ENCODE peak calls at places on chromosomes 11 and 22, in six cellular contexts. One of them, this sample, is unnamed.

GRCh38 chr11:12066799-12067508 is 43.4 kb upstream of the MICAL2 start:
- DNase-seq in activated T-helper 1 cell treated with anti-CD3 and anti-CD28 coated beads, Interleukin-2, amount 50 U/mL, for 16 hours: no peak
- DNase-seq in thoracic aorta: no peak
- DNase-seq in HCT116: no peak
- DNase-seq in NCI-H446: peak; percentile 26
- DNase-seq in nephron progenitor cell: peak; percentile 54
- DNase-seq in this sample: peak; percentile 70

GRCh38 chr11:128905345-128906184 is 14.4 kb downstream of the KCNJ5 start:
- DNase-seq in activated T-helper 1 cell treated with anti-CD3 and anti-CD28 coated beads, Interleukin-2, amount 50 U/mL, for 16 hours: no peak
- DNase-seq in HCT116: peak; percentile 46
- DNase-seq in thoracic aorta: no peak
- DNase-seq in nephron progenitor cell: peak; percentile 56
- DNase-seq in NCI-H446: no peak
- DNase-seq in this sample: no peak

GRCh38 chr11:100831929-100832480 is 144.9 kb downstream of the ARHGAP42 start:
- DNase-seq in activated T-helper 1 cell treated with anti-CD3 and anti-CD28 coated beads, Interleukin-2, amount 50 U/mL, for 16 hours: no peak
- DNase-seq in thoracic aorta: no peak
- DNase-seq in nephron progenitor cell: no peak
- DNase-seq in HCT116: no peak
- DNase-seq in NCI-H446: peak; percentile 73
- DNase-seq in this sample: no peak

GRCh38 chr11:117875397-117876048 is 935 bp downstream of the FXYD6 start:
- DNase-seq in NCI-H446: peak; percentile 61
- DNase-seq in thoracic aorta: no peak
- DNase-seq in nephron progenitor cell: no peak
- DNase-seq in HCT116: no peak
- DNase-seq in activated T-helper 1 cell treated with anti-CD3 and anti-CD28 coated beads, Interleukin-2, amount 50 U/mL, for 16 hours: peak; percentile 3
- DNase-seq in this sample: no peak

GRCh38 chr11:128448487-128448886 is 138.9 kb downstream of the ETS1 start:
- DNase-seq in HCT116: peak; percentile 95
- DNase-seq in activated T-helper 1 cell treated with anti-CD3 and anti-CD28 coated beads, Interleukin-2, amount 50 U/mL, for 16 hours: no peak
- DNase-seq in thoracic aorta: no peak
- DNase-seq in NCI-H446: no peak
- DNase-seq in nephron progenitor cell: no peak
- DNase-seq in this sample: peak; percentile 67

GRCh38 chr11:19598456-19598855 is 114.2 kb upstream of the NAV2 start:
- DNase-seq in nephron progenitor cell: no peak
- DNase-seq in thoracic aorta: no peak
- DNase-seq in NCI-H446: no peak
- DNase-seq in activated T-helper 1 cell treated with anti-CD3 and anti-CD28 coated beads, Interleukin-2, amount 50 U/mL, for 16 hours: no peak
- DNase-seq in HCT116: no peak
- DNase-seq in this sample: no peak

GRCh38 chr11:20840341-20840740 is 171.0 kb downstream of the NELL1 start:
- DNase-seq in thoracic aorta: no peak
- DNase-seq in NCI-H446: peak; percentile 40
- DNase-seq in nephron progenitor cell: no peak
- DNase-seq in activated T-helper 1 cell treated with anti-CD3 and anti-CD28 coated beads, Interleukin-2, amount 50 U/mL, for 16 hours: no peak
- DNase-seq in HCT116: no peak
- DNase-seq in this sample: no peak

GRCh38 chr11:36507824-36508489 is 2.1 kb downstream of the TRAF6 start:
- DNase-seq in HCT116: no peak
- DNase-seq in nephron progenitor cell: no peak
- DNase-seq in thoracic aorta: no peak
- DNase-seq in NCI-H446: no peak
- DNase-seq in activated T-helper 1 cell treated with anti-CD3 and anti-CD28 coated beads, Interleukin-2, amount 50 U/mL, for 16 hours: no peak
- DNase-seq in this sample: no peak

GRCh38 chr11:46977940-46978595 is 41.5 kb downstream of the CSTPP1 start:
- DNase-seq in HCT116: no peak
- DNase-seq in NCI-H446: no peak
- DNase-seq in activated T-helper 1 cell treated with anti-CD3 and anti-CD28 coated beads, Interleukin-2, amount 50 U/mL, for 16 hours: no peak
- DNase-seq in thoracic aorta: no peak
- DNase-seq in nephron progenitor cell: no peak
- DNase-seq in this sample: no peak

GRCh38 chr11:129766858-129767604 is 48.6 kb upstream of the TMEM45B start:
- DNase-seq in thoracic aorta: no peak
- DNase-seq in nephron progenitor cell: peak; percentile 49
- DNase-seq in activated T-helper 1 cell treated with anti-CD3 and anti-CD28 coated beads, Interleukin-2, amount 50 U/mL, for 16 hours: no peak
- DNase-seq in HCT116: peak; percentile 44
- DNase-seq in NCI-H446: peak; percentile 17
- DNase-seq in this sample: peak; percentile 7

GRCh38 chr11:134664447-134664846 is 252.4 kb upstream of the B3GAT1 start:
- DNase-seq in HCT116: no peak
- DNase-seq in thoracic aorta: no peak
- DNase-seq in activated T-helper 1 cell treated with anti-CD3 and anti-CD28 coated beads, Interleukin-2, amount 50 U/mL, for 16 hours: no peak
- DNase-seq in NCI-H446: no peak
- DNase-seq in nephron progenitor cell: no peak
- DNase-seq in this sample: no peak

GRCh38 chr22:24112188-24112587 is 69.1 kb upstream of the SUSD2 start:
- DNase-seq in thoracic aorta: no peak
- DNase-seq in NCI-H446: no peak
- DNase-seq in activated T-helper 1 cell treated with anti-CD3 and anti-CD28 coated beads, Interleukin-2, amount 50 U/mL, for 16 hours: no peak
- DNase-seq in nephron progenitor cell: no peak
- DNase-seq in HCT116: no peak
- DNase-seq in this sample: no peak

GRCh38 chr11:108788565-108789199 is 123.8 kb downstream of the DDX10 start:
- DNase-seq in HCT116: peak; percentile 21
- DNase-seq in activated T-helper 1 cell treated with anti-CD3 and anti-CD28 coated beads, Interleukin-2, amount 50 U/mL, for 16 hours: no peak
- DNase-seq in thoracic aorta: no peak
- DNase-seq in nephron progenitor cell: no peak
- DNase-seq in NCI-H446: peak; percentile 31
- DNase-seq in this sample: peak; percentile 68

GRCh38 chr11:70567680-70568503 is 169.6 kb downstream of the CTTN start:
- DNase-seq in nephron progenitor cell: peak; percentile 31
- DNase-seq in activated T-helper 1 cell treated with anti-CD3 and anti-CD28 coated beads, Interleukin-2, amount 50 U/mL, for 16 hours: no peak
- DNase-seq in NCI-H446: no peak
- DNase-seq in thoracic aorta: no peak
- DNase-seq in HCT116: no peak
- DNase-seq in this sample: no peak

GRCh38 chr11:64121637-64122410 is 44.1 kb downstream of the MACROD1 start:
- DNase-seq in NCI-H446: no peak
- DNase-seq in thoracic aorta: no peak
- DNase-seq in activated T-helper 1 cell treated with anti-CD3 and anti-CD28 coated beads, Interleukin-2, amount 50 U/mL, for 16 hours: no peak
- DNase-seq in HCT116: no peak
- DNase-seq in nephron progenitor cell: no peak
- DNase-seq in this sample: no peak

GRCh38 chr11:47236482-47236881 is 12.1 kb downstream of the ACP2 start:
- DNase-seq in NCI-H446: peak; percentile 21
- DNase-seq in HCT116: no peak
- DNase-seq in nephron progenitor cell: no peak
- DNase-seq in activated T-helper 1 cell treated with anti-CD3 and anti-CD28 coated beads, Interleukin-2, amount 50 U/mL, for 16 hours: no peak
- DNase-seq in thoracic aorta: no peak
- DNase-seq in this sample: no peak

GRCh38 chr22:44147821-44148574 is 32.7 kb upstream of the PARVG start:
- DNase-seq in NCI-H446: peak; percentile 2
- DNase-seq in activated T-helper 1 cell treated with anti-CD3 and anti-CD28 coated beads, Interleukin-2, amount 50 U/mL, for 16 hours: no peak
- DNase-seq in thoracic aorta: no peak
- DNase-seq in nephron progenitor cell: peak; percentile 35
- DNase-seq in HCT116: no peak
- DNase-seq in this sample: no peak

GRCh38 chr11:78943841-78944240 is 369.2 kb upstream of the NARS2 start:
- DNase-seq in activated T-helper 1 cell treated with anti-CD3 and anti-CD28 coated beads, Interleukin-2, amount 50 U/mL, for 16 hours: no peak
- DNase-seq in HCT116: no peak
- DNase-seq in thoracic aorta: no peak
- DNase-seq in NCI-H446: no peak
- DNase-seq in nephron progenitor cell: no peak
- DNase-seq in this sample: no peak

GRCh38 chr11:71221851-71222250 is 30.5 kb downstream of the SHANK2 start:
- DNase-seq in activated T-helper 1 cell treated with anti-CD3 and anti-CD28 coated beads, Interleukin-2, amount 50 U/mL, for 16 hours: no peak
- DNase-seq in HCT116: no peak
- DNase-seq in NCI-H446: no peak
- DNase-seq in nephron progenitor cell: no peak
- DNase-seq in thoracic aorta: no peak
- DNase-seq in this sample: no peak

GRCh38 chr11:100356035-100356434 is 331.1 kb upstream of the ARHGAP42 start:
- DNase-seq in NCI-H446: no peak
- DNase-seq in activated T-helper 1 cell treated with anti-CD3 and anti-CD28 coated beads, Interleukin-2, amount 50 U/mL, for 16 hours: no peak
- DNase-seq in thoracic aorta: no peak
- DNase-seq in nephron progenitor cell: no peak
- DNase-seq in HCT116: no peak
- DNase-seq in this sample: no peak

GRCh38 chr11:69471329-69472052 is 10.0 kb upstream of the LINC01488 start:
- DNase-seq in nephron progenitor cell: peak; percentile 55
- DNase-seq in activated T-helper 1 cell treated with anti-CD3 and anti-CD28 coated beads, Interleukin-2, amount 50 U/mL, for 16 hours: no peak
- DNase-seq in NCI-H446: no peak
- DNase-seq in HCT116: no peak
- DNase-seq in thoracic aorta: no peak
- DNase-seq in this sample: no peak

GRCh38 chr11:66008468-66009101 is 3.2 kb upstream of the CST6 start:
- DNase-seq in HCT116: no peak
- DNase-seq in activated T-helper 1 cell treated with anti-CD3 and anti-CD28 coated beads, Interleukin-2, amount 50 U/mL, for 16 hours: no peak
- DNase-seq in nephron progenitor cell: peak; percentile 32
- DNase-seq in NCI-H446: no peak
- DNase-seq in thoracic aorta: no peak
- DNase-seq in this sample: no peak

GRCh38 chr22:50218153-50218995 is 17.6 kb downstream of the SELENOO start:
- DNase-seq in nephron progenitor cell: no peak
- DNase-seq in HCT116: no peak
- DNase-seq in thoracic aorta: no peak
- DNase-seq in activated T-helper 1 cell treated with anti-CD3 and anti-CD28 coated beads, Interleukin-2, amount 50 U/mL, for 16 hours: no peak
- DNase-seq in NCI-H446: no peak
- DNase-seq in this sample: no peak

GRCh38 chr11:18501629-18502028 is 25.1 kb downstream of the TSG101 start:
- DNase-seq in thoracic aorta: no peak
- DNase-seq in nephron progenitor cell: no peak
- DNase-seq in NCI-H446: no peak
- DNase-seq in activated T-helper 1 cell treated with anti-CD3 and anti-CD28 coated beads, Interleukin-2, amount 50 U/mL, for 16 hours: no peak
- DNase-seq in HCT116: no peak
- DNase-seq in this sample: peak; percentile 5

GRCh38 chr22:28019360-28019759 is 100.3 kb upstream of the PITPNB start:
- DNase-seq in thoracic aorta: no peak
- DNase-seq in HCT116: no peak
- DNase-seq in NCI-H446: no peak
- DNase-seq in activated T-helper 1 cell treated with anti-CD3 and anti-CD28 coated beads, Interleukin-2, amount 50 U/mL, for 16 hours: no peak
- DNase-seq in nephron progenitor cell: no peak
- DNase-seq in this sample: no peak

GRCh38 chr11:61362542-61362875 is 335 bp downstream of the TMEM138 start:
- DNase-seq in activated T-helper 1 cell treated with anti-CD3 and anti-CD28 coated beads, Interleukin-2, amount 50 U/mL, for 16 hours: peak; percentile 2
- DNase-seq in NCI-H446: no peak
- DNase-seq in nephron progenitor cell: peak; percentile 14
- DNase-seq in HCT116: no peak
- DNase-seq in thoracic aorta: no peak
- DNase-seq in this sample: no peak

GRCh38 chr11:121446752-121447156 is 5.4 kb upstream of the SORL1 start:
- DNase-seq in activated T-helper 1 cell treated with anti-CD3 and anti-CD28 coated beads, Interleukin-2, amount 50 U/mL, for 16 hours: no peak
- DNase-seq in thoracic aorta: no peak
- DNase-seq in HCT116: no peak
- DNase-seq in nephron progenitor cell: peak; percentile 33
- DNase-seq in NCI-H446: peak; percentile 53
- DNase-seq in this sample: no peak

GRCh38 chr11:35579557-35580396 is 38.5 kb upstream of the FJX1 start:
- DNase-seq in thoracic aorta: no peak
- DNase-seq in nephron progenitor cell: no peak
- DNase-seq in activated T-helper 1 cell treated with anti-CD3 and anti-CD28 coated beads, Interleukin-2, amount 50 U/mL, for 16 hours: no peak
- DNase-seq in NCI-H446: no peak
- DNase-seq in HCT116: peak; percentile 46
- DNase-seq in this sample: peak; percentile 75

GRCh38 chr11:66048525-66049313 is at the start of gene GAL3ST3:
- DNase-seq in HCT116: no peak
- DNase-seq in NCI-H446: no peak
- DNase-seq in nephron progenitor cell: peak; percentile 70
- DNase-seq in thoracic aorta: no peak
- DNase-seq in activated T-helper 1 cell treated with anti-CD3 and anti-CD28 coated beads, Interleukin-2, amount 50 U/mL, for 16 hours: no peak
- DNase-seq in this sample: no peak

GRCh38 chr22:45211435-45211834 is 29.3 kb downstream of the KIAA0930 start:
- DNase-seq in nephron progenitor cell: no peak
- DNase-seq in NCI-H446: no peak
- DNase-seq in activated T-helper 1 cell treated with anti-CD3 and anti-CD28 coated beads, Interleukin-2, amount 50 U/mL, for 16 hours: no peak
- DNase-seq in HCT116: no peak
- DNase-seq in thoracic aorta: no peak
- DNase-seq in this sample: no peak

GRCh38 chr11:101617735-101618332 is 34.0 kb upstream of the TRPC6 start:
- DNase-seq in NCI-H446: no peak
- DNase-seq in activated T-helper 1 cell treated with anti-CD3 and anti-CD28 coated beads, Interleukin-2, amount 50 U/mL, for 16 hours: no peak
- DNase-seq in HCT116: no peak
- DNase-seq in nephron progenitor cell: peak; percentile 33
- DNase-seq in thoracic aorta: no peak
- DNase-seq in this sample: no peak

GRCh38 chr11:15651782-15652181 is 537.1 kb downstream of the INSC start:
- DNase-seq in activated T-helper 1 cell treated with anti-CD3 and anti-CD28 coated beads, Interleukin-2, amount 50 U/mL, for 16 hours: no peak
- DNase-seq in thoracic aorta: no peak
- DNase-seq in HCT116: no peak
- DNase-seq in NCI-H446: no peak
- DNase-seq in nephron progenitor cell: no peak
- DNase-seq in this sample: no peak

GRCh38 chr22:28143961-28144745 is 225.1 kb upstream of the PITPNB start:
- DNase-seq in nephron progenitor cell: no peak
- DNase-seq in thoracic aorta: no peak
- DNase-seq in NCI-H446: no peak
- DNase-seq in activated T-helper 1 cell treated with anti-CD3 and anti-CD28 coated beads, Interleukin-2, amount 50 U/mL, for 16 hours: no peak
- DNase-seq in HCT116: no peak
- DNase-seq in this sample: no peak

GRCh38 chr22:25110846-25111578 is 88.6 kb upstream of the CRYBB3 start:
- DNase-seq in NCI-H446: peak; percentile 61
- DNase-seq in nephron progenitor cell: peak; percentile 82
- DNase-seq in HCT116: peak; percentile 72
- DNase-seq in thoracic aorta: peak; percentile 33
- DNase-seq in activated T-helper 1 cell treated with anti-CD3 and anti-CD28 coated beads, Interleukin-2, amount 50 U/mL, for 16 hours: peak; percentile 8
- DNase-seq in this sample: peak; percentile 91

This sample was measured in dermis microvascular lymphatic vessel endothelial cell.